ENCODE peak calls at places on chromosomes 12 and 14, in five cellular contexts. U is substantia nigra, P is EL, G is epithelial cell of prostate, X is EH. W is an unnamed sample.

GRCh38 chr14:64885555-64885954 is 5.8 kb upstream of the SPTB start:
- DNase-seq in U (no peak), P (no peak), G (no peak), X (no peak), W (no peak)

GRCh38 chr14:105529506-105530445 is 3.4 kb downstream of the TMEM121 start:
- DNase-seq in U (no peak), P (no peak), G (no peak), X (no peak), W (no peak)

GRCh38 chr14:91830777-91831176 is 36.6 kb downstream of the TC2N start:
- DNase-seq in U (no peak), P (no peak), G (no peak), X (no peak), W (no peak)

GRCh38 chr12:111314949-111315539 is 53.9 kb downstream of the PHETA1 start:
- DNase-seq in U (no peak), P (no peak), G (no peak), X (no peak), W (no peak)

GRCh38 chr12:49809369-49810158 is 18.6 kb downstream of the NCKAP5L start:
- DNase-seq in U (no peak), P (no peak), G (no peak), X (no peak), W (no peak)

GRCh38 chr12:16112626-16113560 is 164.6 kb downstream of the SLC15A5 start:
- DNase-seq in U (no peak), P (no peak), G (no peak), X (peak; percentile 3), W (no peak)

GRCh38 chr12:5022465-5023061 is 21.1 kb upstream of the KCNA5 start:
- DNase-seq in U (peak; percentile 30), P (peak; percentile 42), G (peak; percentile 8), X (peak; percentile 58), W (no peak)

GRCh38 chr12:105523164-105524057 is 192.9 kb downstream of the C12orf75 start:
- DNase-seq in U (no peak), P (peak; percentile 96), G (no peak), X (peak; percentile 98), W (no peak)

GRCh38 chr12:53211476-53212381 is 4.7 kb upstream of the ITGB7 start:
- DNase-seq in U (no peak), P (no peak), G (no peak), X (no peak), W (no peak)

GRCh38 chr14:90023176-90023896 is 38.5 kb upstream of the KCNK13 start:
- DNase-seq in U (no peak), P (no peak), G (peak; percentile 16), X (no peak), W (no peak)

GRCh38 chr12:8036366-8036765 is 3.9 kb downstream of the FOXJ2 start:
- DNase-seq in U (no peak), P (no peak), G (no peak), X (no peak), W (no peak)